ENCODE peak calls at places on chromosomes 5 and 9, in five cellular contexts. Q is heart left ventricle, M is cardiac muscle cell, L is right lobe of liver, J is AG04450. F is an unnamed sample.

GRCh38 chr9:137435980-137436760 is 5.0 kb downstream of the ENTPD8 start:
- DNase-seq in M (no peak), L (no peak), Q (no peak), J (no peak), F (peak; percentile 86)

GRCh38 chr5:78699565-78700143 is 51.1 kb upstream of the LHFPL2 start:
- DNase-seq in J (peak; percentile 74), Q (no peak), L (no peak), M (no peak), F (peak; percentile 47)

GRCh38 chr9:18473551-18474279 is at the start of gene ADAMTSL1:
- DNase-seq in M (peak; percentile 82), L (peak; percentile 59), Q (peak; percentile 44), J (no peak), F (peak; percentile 25)

GRCh38 chr9:130780865-130781504 is 54.1 kb upstream of the ABL1 start:
- DNase-seq in M (no peak), L (no peak), Q (peak; percentile 79), J (peak; percentile 85), F (peak; percentile 55)

GRCh38 chr5:143405063-143405746 is 1.7 kb upstream of the NR3C1 start:
- DNase-seq in M (peak; percentile 89), Q (peak; percentile 91), L (peak; percentile 91), J (peak; percentile 50), F (peak; percentile 87)

GRCh38 chr5:157362982-157363381 is 97.0 kb upstream of the NIPAL4 start:
- DNase-seq in M (no peak), L (no peak), J (no peak), Q (no peak), F (no peak)

GRCh38 chr5:66989286-66989685 is 207.3 kb downstream of the CD180 start:
- DNase-seq in L (no peak), M (peak; percentile 47), J (no peak), Q (no peak), F (no peak)

GRCh38 chr5:16483361-16483760 is 17.8 kb upstream of the ZNF622 start:
- DNase-seq in Q (no peak), L (no peak), J (no peak), M (no peak), F (no peak)

GRCh38 chr5:90473321-90474234 is 993 bp downstream of the MBLAC2 start:
- DNase-seq in Q (peak; percentile 7), J (no peak), M (peak; percentile 56), L (no peak), F (peak; percentile 32)

GRCh38 chr9:438961-439768 is 224.5 kb downstream of the DOCK8 start:
- DNase-seq in J (no peak), Q (no peak), L (no peak), M (no peak), F (no peak)

GRCh38 chr5:142826741-142827492 is 56.7 kb downstream of the ARHGAP26 start:
- DNase-seq in J (no peak), M (no peak), Q (no peak), L (no peak), F (no peak)

GRCh38 chr5:129460121-129460950 is at the start of gene ADAMTS19:
- DNase-seq in J (no peak), L (no peak), M (peak; percentile 73), Q (no peak), F (peak; percentile 11)

GRCh38 chr5:33068786-33069185 is 357.7 kb downstream of the NPR3 start:
- DNase-seq in Q (no peak), J (no peak), L (no peak), M (no peak), F (no peak)

GRCh38 chr9:122213589-122214413 is 15.0 kb downstream of the LHX6 start:
- DNase-seq in Q (no peak), M (peak; percentile 87), L (no peak), J (no peak), F (peak; percentile 49)

GRCh38 chr5:170681013-170681433 is 102.5 kb upstream of the GABRP start:
- DNase-seq in M (peak; percentile 87), J (no peak), Q (peak; percentile 19), L (no peak), F (no peak)

GRCh38 chr5:122163151-122164069 is 34.1 kb downstream of the ZNF474 start:
- DNase-seq in L (no peak), J (peak; percentile 73), Q (no peak), M (no peak), F (no peak)

GRCh38 chr5:95848701-95849100 is 26.2 kb upstream of the GLRX start:
- DNase-seq in L (no peak), Q (no peak), M (no peak), J (no peak), F (no peak)

GRCh38 chr5:54704341-54704740 is 186.8 kb downstream of the SNX18 start:
- DNase-seq in L (no peak), M (no peak), Q (no peak), J (peak; percentile 55), F (no peak)

GRCh38 chr5:34410411-34411139 is 245.6 kb upstream of the RAI14 start:
- DNase-seq in M (no peak), J (no peak), L (no peak), Q (no peak), F (no peak)

GRCh38 chr9:68654075-68654474 is 51.0 kb upstream of the PIP5K1B start:
- DNase-seq in L (no peak), J (no peak), M (no peak), Q (no peak), F (no peak)

GRCh38 chr5:5360878-5361520 is 61.5 kb upstream of the ICE1 start:
- DNase-seq in L (peak; percentile 65), Q (no peak), J (no peak), M (no peak), F (no peak)

GRCh38 chr5:79133657-79134451 is 22.2 kb downstream of the BHMT start:
- DNase-seq in M (peak; percentile 77), L (no peak), J (peak; percentile 71), Q (peak; percentile 48), F (peak; percentile 69)

GRCh38 chr5:40503438-40503837 is 176.3 kb upstream of the PTGER4 start:
- DNase-seq in J (no peak), M (no peak), L (no peak), Q (no peak), F (peak; percentile 14)

DNA sequence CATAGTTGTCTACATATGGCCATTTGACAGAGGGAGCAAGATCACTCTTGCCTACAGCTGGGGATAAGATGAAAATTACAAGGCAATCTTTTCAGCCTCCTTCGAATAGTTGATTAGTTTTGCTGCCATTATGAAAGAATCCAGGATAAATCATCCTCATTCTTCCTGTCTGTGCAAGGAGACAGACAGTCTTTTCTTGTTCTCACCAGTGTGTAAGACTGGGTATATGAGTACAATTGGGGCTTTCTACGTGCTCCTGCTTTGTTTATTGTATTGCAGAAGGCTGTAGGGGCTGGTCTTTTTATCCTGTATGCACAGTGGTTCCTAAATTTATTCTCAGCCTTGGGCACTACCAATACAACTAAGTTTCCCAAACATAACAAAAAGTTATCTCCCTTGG is 76.8 kb downstream of the SPEF2 start:
- DNase-seq in Q (no peak), L (no peak), M (no peak), J (no peak), F (no peak)
- H3K27ac ChIP-seq in Q (no peak overlapping the region), L (no peak overlapping the region), M (no peak overlapping the region), J (no peak overlapping the region), F (no peak overlapping the region)

GRCh38 chr5:93886917-93887361 is 145.5 kb upstream of the POU5F2 start:
- DNase-seq in L (no peak), J (no peak), Q (no peak), M (no peak), F (no peak)

GRCh38 chr5:93887678-93888077 is 146.3 kb upstream of the POU5F2 start:
- DNase-seq in J (no peak), M (no peak), L (no peak), Q (no peak), F (no peak)

GRCh38 chr5:93883459-93883858 is 142.1 kb upstream of the POU5F2 start:
- DNase-seq in Q (no peak), M (no peak), L (no peak), J (no peak), F (no peak)

GRCh38 chr5:93884254-93884653 is 142.9 kb upstream of the POU5F2 start:
- DNase-seq in L (no peak), J (no peak), M (no peak), Q (no peak), F (no peak)

GRCh38 chr5:93886098-93886806 is 144.9 kb upstream of the POU5F2 start:
- DNase-seq in M (no peak), Q (no peak), L (no peak), J (no peak), F (no peak)
- H3K4me3 ChIP-seq in M (no peak overlapping the region), Q (no peak overlapping the region), L (no peak overlapping the region), J (no peak overlapping the region), F (no peak overlapping the region)

GRCh38 chr9:12812710-12813109 is 37.9 kb downstream of the LURAP1L start:
- DNase-seq in M (no peak), J (no peak), L (no peak), Q (no peak), F (no peak)

GRCh38 chr9:12813533-12813932 is 38.7 kb downstream of the LURAP1L start:
- DNase-seq in M (no peak), Q (no peak), J (no peak), L (no peak), F (no peak)

GRCh38 chr9:12815895-12816294 is 41.1 kb downstream of the LURAP1L start:
- DNase-seq in M (no peak), Q (no peak), J (peak; percentile 33), L (no peak), F (no peak)

GRCh38 chr9:12814877-12815237 is 40.0 kb downstream of the LURAP1L start:
- DNase-seq in M (no peak), J (no peak), Q (no peak), L (no peak), F (no peak)

GRCh38 chr9:12813960-12814876 is 39.4 kb downstream of the LURAP1L start:
- DNase-seq in J (peak; percentile 98), Q (peak; percentile 16), L (no peak), M (no peak), F (peak; percentile 69)
- TF ChIP-seq CTCF in J (peak; percentile 56), Q (peak; percentile 32), L (peak; percentile 33), M (peak; percentile 39), F (peak; percentile 71)

GRCh38 chr9:134384811-134385479 is 58.7 kb downstream of the RXRA start:
- DNase-seq in L (no peak), J (no peak), Q (no peak), M (no peak), F (no peak)
- H3K27ac ChIP-seq in L (no peak overlapping the region), J (no peak overlapping the region), Q (peak overlapping the region; percentile 71), M (no peak overlapping the region), F (no peak overlapping the region)

GRCh38 chr5:172733974-172734346 is 37.0 kb downstream of the DUSP1 start:
- DNase-seq in L (no peak), Q (no peak), M (no peak), J (no peak), F (no peak)
- H3K4me3 ChIP-seq in L (no peak overlapping the region), Q (no peak overlapping the region), M (no peak overlapping the region), J (no peak overlapping the region), F (no peak overlapping the region)

GRCh38 chr5:146291421-146292074 is 47.1 kb upstream of the POU4F3 start:
- DNase-seq in J (no peak), L (no peak), M (peak; percentile 69), Q (no peak), F (no peak)
- TF ChIP-seq CTCF in J (peak; percentile 63), L (peak; percentile 35), M (peak; percentile 65), Q (peak; percentile 61), F (peak; percentile 41)

F was measured in transverse colon.